ENCODE peak calls at places on chromosomes 5 and 9, in eight cellular contexts. P is stimulated activated CD4-positive, alpha-beta T cell treated with anti-CD3 and anti-CD28 coated beads, Interleukin-2, amount 100 ng/mL, for 48 hours; N is ELF-1; T is NCI-H2107; Y is Kasumi-1; J is HCT116; F is T-helper 1 cell; S is iris pigment epithelial cell. R is an unnamed sample.

GRCh38 chr5:151264113-151264512 is 11.1 kb downstream of the GM2A start:
- DNase-seq in J (no peak), F (no peak), T (no peak), S (peak; percentile 62), N (no peak), Y (no peak), P (no peak), R (no peak)

GRCh38 chr9:136014147-136014927 is 53.2 kb upstream of the UBAC1 start:
- DNase-seq in S (no peak), N (peak; percentile 64), T (no peak), F (no peak), P (no peak), Y (no peak), J (no peak), R (peak; percentile 5)

GRCh38 chr5:34998058-34998789 is 49.5 kb downstream of the AGXT2 start:
- DNase-seq in F (no peak), Y (no peak), T (no peak), J (no peak), S (peak; percentile 74), P (no peak), N (no peak), R (no peak)

GRCh38 chr9:21294325-21294724 is 10.8 kb downstream of the IFNA5 start:
- DNase-seq in S (peak; percentile 63), Y (no peak), F (no peak), N (no peak), T (no peak), P (no peak), J (peak; percentile 81), R (no peak)

GRCh38 chr5:180027449-180028089 is 44.0 kb downstream of the RNF130 start:
- DNase-seq in T (no peak), Y (no peak), F (no peak), S (no peak), N (no peak), P (no peak), J (no peak), R (no peak)

GRCh38 chr9:127568618-127568970 is 43.5 kb upstream of the STXBP1 start:
- DNase-seq in J (no peak), S (no peak), N (peak; percentile 19), Y (no peak), F (no peak), P (no peak), T (no peak), R (no peak)

GRCh38 chr5:82754759-82755158 is 322.4 kb downstream of the TMEM167A start:
- DNase-seq in J (no peak), Y (no peak), F (no peak), P (no peak), S (no peak), T (no peak), N (no peak), R (no peak)

GRCh38 chr9:38355115-38355514 is 37.4 kb upstream of the ALDH1B1 start:
- DNase-seq in J (no peak), S (no peak), N (no peak), Y (no peak), T (no peak), P (no peak), F (no peak), R (no peak)

GRCh38 chr9:80892703-80893102 is 796.6 kb downstream of the TLE1 start:
- DNase-seq in S (peak; percentile 61), P (no peak), Y (no peak), F (no peak), N (no peak), T (no peak), J (no peak), R (no peak)

GRCh38 chr5:106962464-106963230 is 708.1 kb downstream of the EFNA5 start:
- DNase-seq in P (no peak), S (no peak), J (no peak), N (no peak), F (no peak), Y (no peak), T (no peak), R (no peak)

GRCh38 chr9:114316605-114317230 is 6.2 kb upstream of the ORM1 start:
- DNase-seq in J (no peak), T (no peak), F (no peak), N (peak; percentile 41), P (no peak), Y (no peak), S (peak; percentile 11), R (no peak)

GRCh38 chr9:137083418-137084004 is 3.3 kb upstream of the MAN1B1 start:
- DNase-seq in Y (no peak), F (no peak), P (no peak), T (no peak), J (peak; percentile 94), N (peak; percentile 76), S (peak; percentile 95), R (peak; percentile 51)

GRCh38 chr5:66958984-66959641 is 237.5 kb downstream of the CD180 start:
- DNase-seq in S (peak; percentile 88), P (no peak), J (no peak), N (peak; percentile 32), Y (no peak), T (no peak), F (no peak), R (no peak)

GRCh38 chr5:162299793-162300192 is 232.2 kb downstream of the GABRG2 start:
- DNase-seq in S (no peak), T (no peak), F (no peak), J (no peak), Y (no peak), N (no peak), P (no peak), R (no peak)

GRCh38 chr5:149853019-149853648 is 91.5 kb downstream of the PDE6A start:
- DNase-seq in T (no peak), J (peak; percentile 44), N (peak; percentile 84), S (peak; percentile 82), P (peak; percentile 35), F (peak; percentile 18), Y (peak; percentile 2), R (peak; percentile 29)

GRCh38 chr5:153885166-153885565 is 153.5 kb downstream of the FAM114A2 start:
- DNase-seq in T (no peak), S (no peak), N (no peak), F (no peak), J (no peak), Y (no peak), P (no peak), R (no peak)

GRCh38 chr5:126808619-126809018 is 31.7 kb downstream of the LMNB1 start:
- DNase-seq in S (peak; percentile 34), N (peak; percentile 21), Y (peak; percentile 75), P (no peak), F (no peak), T (no peak), J (no peak), R (no peak)

GRCh38 chr5:96146675-96147074 is 185.0 kb upstream of the ELL2 start:
- DNase-seq in J (peak; percentile 38), T (no peak), F (no peak), N (no peak), S (peak; percentile 79), Y (peak; percentile 85), P (no peak), R (no peak)

GRCh38 chr5:77452351-77452750 is 39.8 kb downstream of the WDR41 start:
- DNase-seq in J (no peak), Y (no peak), F (no peak), S (no peak), P (no peak), N (no peak), T (no peak), R (no peak)

GRCh38 chr9:116081437-116082110 is 72.0 kb upstream of the PAPPA start:
- DNase-seq in N (no peak), T (no peak), S (no peak), J (no peak), P (no peak), Y (no peak), F (no peak), R (no peak)

GRCh38 chr5:98050583-98050982 is 722.9 kb upstream of the RGMB start:
- DNase-seq in P (no peak), S (peak; percentile 49), N (no peak), T (no peak), F (no peak), Y (no peak), J (no peak), R (no peak)

GRCh38 chr9:12426198-12426864 is 266.9 kb upstream of the TYRP1 start:
- DNase-seq in N (peak; percentile 3), Y (peak; percentile 44), F (no peak), S (peak; percentile 9), J (no peak), T (no peak), P (no peak), R (no peak)

GRCh38 chr5:59325070-59325469 is 568.5 kb downstream of the PDE4D start:
- DNase-seq in Y (no peak), T (no peak), J (no peak), P (no peak), N (no peak), S (no peak), F (no peak), R (no peak)

GRCh38 chr9:18359335-18359734 is 114.6 kb upstream of the ADAMTSL1 start:
- DNase-seq in S (peak; percentile 74), N (no peak), F (no peak), P (no peak), T (no peak), J (no peak), Y (no peak), R (no peak)

GRCh38 chr9:109416135-109416706 is 81.9 kb downstream of the PTPN3 start:
- DNase-seq in S (no peak), T (no peak), P (no peak), Y (no peak), F (no peak), N (no peak), J (no peak), R (no peak)

GRCh38 chr9:113570749-113571711 is 107.5 kb downstream of the RGS3 start:
- DNase-seq in N (no peak), Y (no peak), F (no peak), J (no peak), T (no peak), P (no peak), S (peak; percentile 80), R (no peak)

GRCh38 chr9:119967867-119968535 is 598.8 kb upstream of the BRINP1 start:
- DNase-seq in S (no peak), P (no peak), N (no peak), F (no peak), T (no peak), J (no peak), Y (no peak), R (no peak)

R was measured in activated B cell treated with CpG ODN at 0.5 μM for 24 hours.